ENCODE peak calls at places on chromosome 3, in seven cellular contexts. I is HepG2; C is activated CD8-positive, alpha-beta T cell treated with anti-CD3 and anti-CD28 coated beads, Interleukin-2, amount 10 ng/mL, durations not matched to agents 7 days and 5 days; A is naive thymus-derived CD4-positive, alpha-beta T cell; J is Right ventricle myocardium inferior; W is stimulated activated effector memory CD8-positive, alpha-beta T cell treated with anti-CD3 and anti-CD28 coated beads, Interleukin-12 subunit alpha, Interleukin-12 subunit beta, amount 100 ng/mL, for 72 hours; K is RWPE2. P is an unnamed sample.
A peak's percentile ranks its signal among the peaks of the same experiment; 100 is the strongest.

GRCh38 chr3:137709011-137709601 is 55.0 kb upstream of the SOX14 start:
- ATAC-seq in W (no peak), J (no peak), C (no peak), A (no peak), K (no peak), I (no peak), P (no peak)

GRCh38 chr3:153927107-153927506 is 194.1 kb upstream of the ARHGEF26 start:
- ATAC-seq in I (no peak), J (peak; percentile 57), C (no peak), A (no peak), K (peak; percentile 54), W (no peak), P (no peak)

GRCh38 chr3:43921056-43921455 is 230.3 kb downstream of the ABHD5 start:
- ATAC-seq in I (no peak), K (no peak), A (no peak), W (no peak), C (no peak), J (no peak), P (no peak)

GRCh38 chr3:185961675-185962232 is 23.9 kb upstream of the TRA2B start:
- ATAC-seq in A (no peak), K (no peak), J (no peak), C (no peak), I (no peak), W (peak; percentile 42), P (no peak)

GRCh38 chr3:119664850-119665379 is 4.5 kb upstream of the POPDC2 start:
- ATAC-seq in J (no peak), W (no peak), A (peak; percentile 24), K (peak; percentile 41), I (no peak), C (no peak), P (no peak)

GRCh38 chr3:184259396-184259877 is 1.9 kb downstream of the CAMK2N2 start:
- ATAC-seq in C (no peak), I (no peak), W (no peak), K (no peak), A (no peak), J (no peak), P (no peak)

GRCh38 chr3:106349191-106349881 is 480.5 kb upstream of the CBLB start:
- ATAC-seq in C (no peak), K (no peak), J (no peak), W (no peak), A (no peak), I (no peak), P (no peak)

GRCh38 chr3:42473083-42473932 is 29.1 kb upstream of the VIPR1 start:
- ATAC-seq in I (peak; percentile 31), A (no peak), K (peak; percentile 11), J (no peak), C (no peak), W (no peak), P (no peak)

GRCh38 chr3:171372694-171373093 is 87.5 kb downstream of the TNIK start:
- ATAC-seq in A (no peak), W (peak; percentile 37), I (no peak), J (no peak), K (no peak), C (no peak), P (no peak)

GRCh38 chr3:188283347-188283746 is 129.4 kb downstream of the LPP start:
- ATAC-seq in W (no peak), K (no peak), C (no peak), A (no peak), I (peak; percentile 92), J (peak; percentile 20), P (no peak)

GRCh38 chr3:171181907-171182690 is 155.6 kb upstream of the SLC2A2 start:
- ATAC-seq in K (peak; percentile 70), A (no peak), I (no peak), W (no peak), J (no peak), C (no peak), P (peak; percentile 62)

GRCh38 chr3:42387802-42388651 is 22.4 kb downstream of the LYZL4 start:
- ATAC-seq in W (peak; percentile 89), A (peak; percentile 78), J (no peak), K (peak; percentile 23), C (peak; percentile 79), I (no peak), P (no peak)

GRCh38 chr3:161031134-161031533 is 74.0 kb downstream of the B3GALNT1 start:
- ATAC-seq in K (no peak), J (no peak), W (no peak), C (no peak), A (no peak), I (no peak), P (no peak)

P was measured in esophagus mucosa.